ENCODE peak calls at places on chromosomes 7 and 10, in six cellular contexts. One of them, this sample, is unnamed.

GRCh38 chr7:99407849-99408346 is 499 bp downstream of the PDAP1 start:
- DNase-seq in fibroblast of gingiva: peak; percentile 64
- DNase-seq in lower leg skin: peak; percentile 93
- DNase-seq in fibroblast of pulmonary artery: peak; percentile 74
- DNase-seq in fibroblast of the conjunctiva: peak; percentile 59
- DNase-seq in activated CD4-positive, alpha-beta T cell treated with anti-CD3 and anti-CD28 coated beads, Interleukin-2, amount 10 ng/mL, durations not matched to agents 7 days and 5 days: peak; percentile 28
- DNase-seq in this sample: peak; percentile 58

GRCh38 chr10:43214956-43215561 is 51.8 kb downstream of the RASGEF1A start:
- DNase-seq in fibroblast of gingiva: no peak
- DNase-seq in lower leg skin: no peak
- DNase-seq in fibroblast of pulmonary artery: no peak
- DNase-seq in fibroblast of the conjunctiva: no peak
- DNase-seq in activated CD4-positive, alpha-beta T cell treated with anti-CD3 and anti-CD28 coated beads, Interleukin-2, amount 10 ng/mL, durations not matched to agents 7 days and 5 days: no peak
- DNase-seq in this sample: no peak

GRCh38 chr7:129925416-129926002 is 27.3 kb downstream of the UBE2H start:
- DNase-seq in fibroblast of gingiva: no peak
- DNase-seq in lower leg skin: no peak
- DNase-seq in fibroblast of pulmonary artery: peak; percentile 85
- DNase-seq in fibroblast of the conjunctiva: peak; percentile 12
- DNase-seq in activated CD4-positive, alpha-beta T cell treated with anti-CD3 and anti-CD28 coated beads, Interleukin-2, amount 10 ng/mL, durations not matched to agents 7 days and 5 days: no peak
- DNase-seq in this sample: no peak

GRCh38 chr10:6048281-6049030 is 13.7 kb downstream of the IL2RA start:
- DNase-seq in fibroblast of gingiva: no peak
- DNase-seq in lower leg skin: no peak
- DNase-seq in fibroblast of pulmonary artery: no peak
- DNase-seq in fibroblast of the conjunctiva: no peak
- DNase-seq in activated CD4-positive, alpha-beta T cell treated with anti-CD3 and anti-CD28 coated beads, Interleukin-2, amount 10 ng/mL, durations not matched to agents 7 days and 5 days: no peak
- DNase-seq in this sample: no peak

GRCh38 chr7:132001166-132001565 is 444.7 kb upstream of the PODXL start:
- DNase-seq in fibroblast of gingiva: no peak
- DNase-seq in lower leg skin: no peak
- DNase-seq in fibroblast of pulmonary artery: no peak
- DNase-seq in fibroblast of the conjunctiva: no peak
- DNase-seq in activated CD4-positive, alpha-beta T cell treated with anti-CD3 and anti-CD28 coated beads, Interleukin-2, amount 10 ng/mL, durations not matched to agents 7 days and 5 days: no peak
- DNase-seq in this sample: no peak

GRCh38 chr10:8033812-8034665 is 20.4 kb upstream of the GATA3 start:
- DNase-seq in fibroblast of gingiva: no peak
- DNase-seq in lower leg skin: peak; percentile 84
- DNase-seq in fibroblast of pulmonary artery: no peak
- DNase-seq in fibroblast of the conjunctiva: no peak
- DNase-seq in activated CD4-positive, alpha-beta T cell treated with anti-CD3 and anti-CD28 coated beads, Interleukin-2, amount 10 ng/mL, durations not matched to agents 7 days and 5 days: no peak
- DNase-seq in this sample: no peak

GRCh38 chr10:125016611-125017202 is 74.8 kb downstream of the ZRANB1 start:
- DNase-seq in fibroblast of gingiva: peak; percentile 79
- DNase-seq in lower leg skin: no peak
- DNase-seq in fibroblast of pulmonary artery: peak; percentile 51
- DNase-seq in fibroblast of the conjunctiva: no peak
- DNase-seq in activated CD4-positive, alpha-beta T cell treated with anti-CD3 and anti-CD28 coated beads, Interleukin-2, amount 10 ng/mL, durations not matched to agents 7 days and 5 days: no peak
- DNase-seq in this sample: no peak

GRCh38 chr10:78645053-78645787 is 423.5 kb upstream of the ZMIZ1 start:
- DNase-seq in fibroblast of gingiva: no peak
- DNase-seq in lower leg skin: no peak
- DNase-seq in fibroblast of pulmonary artery: no peak
- DNase-seq in fibroblast of the conjunctiva: no peak
- DNase-seq in activated CD4-positive, alpha-beta T cell treated with anti-CD3 and anti-CD28 coated beads, Interleukin-2, amount 10 ng/mL, durations not matched to agents 7 days and 5 days: no peak
- DNase-seq in this sample: no peak

GRCh38 chr7:7183061-7183832 is 903 bp downstream of the C1GALT1 start:
- DNase-seq in fibroblast of gingiva: peak; percentile 23
- DNase-seq in lower leg skin: no peak
- DNase-seq in fibroblast of pulmonary artery: peak; percentile 30
- DNase-seq in fibroblast of the conjunctiva: no peak
- DNase-seq in activated CD4-positive, alpha-beta T cell treated with anti-CD3 and anti-CD28 coated beads, Interleukin-2, amount 10 ng/mL, durations not matched to agents 7 days and 5 days: peak; percentile 37
- DNase-seq in this sample: no peak

GRCh38 chr7:45919231-45919825 is 1.7 kb downstream of the IGFBP3 start:
- DNase-seq in fibroblast of gingiva: no peak
- DNase-seq in lower leg skin: no peak
- DNase-seq in fibroblast of pulmonary artery: no peak
- DNase-seq in fibroblast of the conjunctiva: no peak
- DNase-seq in activated CD4-positive, alpha-beta T cell treated with anti-CD3 and anti-CD28 coated beads, Interleukin-2, amount 10 ng/mL, durations not matched to agents 7 days and 5 days: no peak
- DNase-seq in this sample: no peak

GRCh38 chr7:116863168-116863670 is 832 bp downstream of the CAPZA2 start:
- DNase-seq in fibroblast of gingiva: peak; percentile 17
- DNase-seq in lower leg skin: no peak
- DNase-seq in fibroblast of pulmonary artery: peak; percentile 30
- DNase-seq in fibroblast of the conjunctiva: peak; percentile 6
- DNase-seq in activated CD4-positive, alpha-beta T cell treated with anti-CD3 and anti-CD28 coated beads, Interleukin-2, amount 10 ng/mL, durations not matched to agents 7 days and 5 days: no peak
- DNase-seq in this sample: no peak

GRCh38 chr7:74398426-74398825 is 55.3 kb upstream of the GTF2IRD1 start:
- DNase-seq in fibroblast of gingiva: no peak
- DNase-seq in lower leg skin: no peak
- DNase-seq in fibroblast of pulmonary artery: no peak
- DNase-seq in fibroblast of the conjunctiva: no peak
- DNase-seq in activated CD4-positive, alpha-beta T cell treated with anti-CD3 and anti-CD28 coated beads, Interleukin-2, amount 10 ng/mL, durations not matched to agents 7 days and 5 days: no peak
- DNase-seq in this sample: no peak

GRCh38 chr7:81210092-81211064 is 291.5 kb upstream of the SEMA3C start:
- DNase-seq in fibroblast of gingiva: peak; percentile 40
- DNase-seq in lower leg skin: no peak
- DNase-seq in fibroblast of pulmonary artery: peak; percentile 53
- DNase-seq in fibroblast of the conjunctiva: no peak
- DNase-seq in activated CD4-positive, alpha-beta T cell treated with anti-CD3 and anti-CD28 coated beads, Interleukin-2, amount 10 ng/mL, durations not matched to agents 7 days and 5 days: no peak
- DNase-seq in this sample: no peak

GRCh38 chr10:109740436-109740835 is 182.9 kb downstream of the XPNPEP1 start:
- DNase-seq in fibroblast of gingiva: peak; percentile 18
- DNase-seq in lower leg skin: no peak
- DNase-seq in fibroblast of pulmonary artery: no peak
- DNase-seq in fibroblast of the conjunctiva: peak; percentile 71
- DNase-seq in activated CD4-positive, alpha-beta T cell treated with anti-CD3 and anti-CD28 coated beads, Interleukin-2, amount 10 ng/mL, durations not matched to agents 7 days and 5 days: no peak
- DNase-seq in this sample: no peak

GRCh38 chr7:27123021-27123476 is 7.5 kb downstream of the HOXA4 start:
- DNase-seq in fibroblast of gingiva: no peak
- DNase-seq in lower leg skin: peak; percentile 52
- DNase-seq in fibroblast of pulmonary artery: no peak
- DNase-seq in fibroblast of the conjunctiva: no peak
- DNase-seq in activated CD4-positive, alpha-beta T cell treated with anti-CD3 and anti-CD28 coated beads, Interleukin-2, amount 10 ng/mL, durations not matched to agents 7 days and 5 days: no peak
- DNase-seq in this sample: no peak

GRCh38 chr10:17790631-17791030 is 18.5 kb upstream of the MRC1 start:
- DNase-seq in fibroblast of gingiva: no peak
- DNase-seq in lower leg skin: no peak
- DNase-seq in fibroblast of pulmonary artery: no peak
- DNase-seq in fibroblast of the conjunctiva: no peak
- DNase-seq in activated CD4-positive, alpha-beta T cell treated with anti-CD3 and anti-CD28 coated beads, Interleukin-2, amount 10 ng/mL, durations not matched to agents 7 days and 5 days: no peak
- DNase-seq in this sample: no peak

GRCh38 chr10:484441-484924 is 205.0 kb downstream of the DIP2C start:
- DNase-seq in fibroblast of gingiva: no peak
- DNase-seq in lower leg skin: peak; percentile 84
- DNase-seq in fibroblast of pulmonary artery: peak; percentile 27
- DNase-seq in fibroblast of the conjunctiva: no peak
- DNase-seq in activated CD4-positive, alpha-beta T cell treated with anti-CD3 and anti-CD28 coated beads, Interleukin-2, amount 10 ng/mL, durations not matched to agents 7 days and 5 days: peak; percentile 49
- DNase-seq in this sample: no peak

GRCh38 chr10:99235872-99236626 is 397 bp upstream of the HPSE2 start:
- DNase-seq in fibroblast of gingiva: no peak
- DNase-seq in lower leg skin: no peak
- DNase-seq in fibroblast of pulmonary artery: no peak
- DNase-seq in fibroblast of the conjunctiva: no peak
- DNase-seq in activated CD4-positive, alpha-beta T cell treated with anti-CD3 and anti-CD28 coated beads, Interleukin-2, amount 10 ng/mL, durations not matched to agents 7 days and 5 days: no peak
- DNase-seq in this sample: no peak

GRCh38 chr7:157616426-157616825 is 279.6 kb downstream of the DNAJB6 start:
- DNase-seq in fibroblast of gingiva: no peak
- DNase-seq in lower leg skin: peak; percentile 48
- DNase-seq in fibroblast of pulmonary artery: no peak
- DNase-seq in fibroblast of the conjunctiva: no peak
- DNase-seq in activated CD4-positive, alpha-beta T cell treated with anti-CD3 and anti-CD28 coated beads, Interleukin-2, amount 10 ng/mL, durations not matched to agents 7 days and 5 days: no peak
- DNase-seq in this sample: no peak

GRCh38 chr7:24981544-24981951 is 1.6 kb upstream of the OSBPL3 start:
- DNase-seq in fibroblast of gingiva: peak; percentile 62
- DNase-seq in lower leg skin: peak; percentile 92
- DNase-seq in fibroblast of pulmonary artery: peak; percentile 47
- DNase-seq in fibroblast of the conjunctiva: peak; percentile 34
- DNase-seq in activated CD4-positive, alpha-beta T cell treated with anti-CD3 and anti-CD28 coated beads, Interleukin-2, amount 10 ng/mL, durations not matched to agents 7 days and 5 days: peak; percentile 41
- DNase-seq in this sample: peak; percentile 43

GRCh38 chr7:46847126-46847525 is 734.8 kb downstream of the TNS3 start:
- DNase-seq in fibroblast of gingiva: no peak
- DNase-seq in lower leg skin: no peak
- DNase-seq in fibroblast of pulmonary artery: no peak
- DNase-seq in fibroblast of the conjunctiva: no peak
- DNase-seq in activated CD4-positive, alpha-beta T cell treated with anti-CD3 and anti-CD28 coated beads, Interleukin-2, amount 10 ng/mL, durations not matched to agents 7 days and 5 days: no peak
- DNase-seq in this sample: no peak

GRCh38 chr10:104498345-104498955 is 142.6 kb upstream of the SORCS3 start:
- DNase-seq in fibroblast of gingiva: no peak
- DNase-seq in lower leg skin: no peak
- DNase-seq in fibroblast of pulmonary artery: no peak
- DNase-seq in fibroblast of the conjunctiva: no peak
- DNase-seq in activated CD4-positive, alpha-beta T cell treated with anti-CD3 and anti-CD28 coated beads, Interleukin-2, amount 10 ng/mL, durations not matched to agents 7 days and 5 days: no peak
- DNase-seq in this sample: no peak

This sample was measured in GM04504.